ENCODE peak calls at places on chromosomes 13 and 19, in four cellular contexts. I, Y, B and F are unnamed samples.

GRCh38 chr19:9538183-9539058 is at the start of gene ZNF426:
- DNase-seq in Y (peak; percentile 65), B (peak; percentile 70), I (peak; percentile 70), F (peak; percentile 60)

GRCh38 chr13:50561774-50562173 is 281.7 kb downstream of the DLEU7 start:
- DNase-seq in B (no peak), I (no peak), Y (no peak), F (no peak)

GRCh38 chr13:63700366-63700765 is 2284.7 kb upstream of the PCDH20 start:
- DNase-seq in Y (no peak), I (no peak), B (no peak), F (no peak)

GRCh38 chr19:7522923-7523667 is 671 bp downstream of the MCOLN1 start:
- DNase-seq in I (no peak), B (no peak), Y (no peak), F (no peak)

GRCh38 chr19:34416021-34416545 is 11.9 kb downstream of the PDCD2L start:
- DNase-seq in I (no peak), B (no peak), Y (no peak), F (no peak)

GRCh38 chr13:97174638-97175037 is 47.5 kb upstream of the MBNL2 start:
- DNase-seq in B (no peak), Y (no peak), I (no peak), F (no peak)

GRCh38 chr19:961866-962620 is 22.1 kb upstream of the WDR18 start:
- DNase-seq in B (no peak), I (no peak), Y (no peak), F (no peak)

GRCh38 chr19:5492281-5492812 is 37.1 kb downstream of the ZNRF4 start:
- DNase-seq in Y (no peak), B (no peak), I (no peak), F (no peak)

GRCh38 chr13:34019870-34020269 is 201.9 kb downstream of the RFC3 start:
- DNase-seq in Y (no peak), B (no peak), I (no peak), F (no peak)

GRCh38 chr19:35669566-35669965 is 3.2 kb downstream of the UPK1A start:
- DNase-seq in Y (no peak), I (no peak), B (no peak), F (no peak)